ENCODE peak calls at places on chromosomes 1 and 21, in eight cellular contexts. One of them, this sample, is unnamed.

GRCh38 chr1:45890078-45890477 is 86.7 kb downstream of the MAST2 start:
- DNase-seq in psoas muscle: no peak
- DNase-seq in HCT116: no peak
- DNase-seq in endothelial cell: no peak
- DNase-seq in mammary epithelial cell: no peak
- DNase-seq in neural crest cell: no peak
- DNase-seq in heart left ventricle: no peak
- DNase-seq in glutamatergic neuron: no peak
- DNase-seq in this sample: no peak

GRCh38 chr1:17979815-17980214 is 127.8 kb upstream of the IGSF21 start:
- DNase-seq in mammary epithelial cell: no peak
- DNase-seq in glutamatergic neuron: no peak
- DNase-seq in neural crest cell: no peak
- DNase-seq in HCT116: no peak
- DNase-seq in endothelial cell: no peak
- DNase-seq in psoas muscle: no peak
- DNase-seq in heart left ventricle: no peak
- DNase-seq in this sample: no peak

GRCh38 chr1:67732750-67733151 is 47.8 kb downstream of the GADD45A start:
- DNase-seq in heart left ventricle: peak; percentile 68
- DNase-seq in endothelial cell: no peak
- DNase-seq in psoas muscle: no peak
- DNase-seq in neural crest cell: no peak
- DNase-seq in HCT116: no peak
- DNase-seq in glutamatergic neuron: no peak
- DNase-seq in mammary epithelial cell: no peak
- DNase-seq in this sample: no peak

GRCh38 chr1:208421511-208421910 is 177.3 kb upstream of the PLXNA2 start:
- DNase-seq in endothelial cell: no peak
- DNase-seq in psoas muscle: no peak
- DNase-seq in HCT116: no peak
- DNase-seq in glutamatergic neuron: no peak
- DNase-seq in mammary epithelial cell: no peak
- DNase-seq in heart left ventricle: no peak
- DNase-seq in neural crest cell: no peak
- DNase-seq in this sample: no peak

GRCh38 chr1:8415526-8416278 is 97.8 kb downstream of the SLC45A1 start:
- DNase-seq in glutamatergic neuron: no peak
- DNase-seq in psoas muscle: no peak
- DNase-seq in heart left ventricle: no peak
- DNase-seq in mammary epithelial cell: no peak
- DNase-seq in endothelial cell: no peak
- DNase-seq in neural crest cell: no peak
- DNase-seq in HCT116: no peak
- DNase-seq in this sample: no peak

GRCh38 chr1:162055062-162055461 is 14.4 kb upstream of the NOS1AP start:
- DNase-seq in heart left ventricle: no peak
- DNase-seq in glutamatergic neuron: no peak
- DNase-seq in psoas muscle: no peak
- DNase-seq in mammary epithelial cell: peak; percentile 91
- DNase-seq in neural crest cell: no peak
- DNase-seq in endothelial cell: no peak
- DNase-seq in HCT116: peak; percentile 66
- DNase-seq in this sample: no peak

GRCh38 chr1:83058327-83058726 is 940.6 kb downstream of the TTLL7 start:
- DNase-seq in HCT116: no peak
- DNase-seq in heart left ventricle: no peak
- DNase-seq in mammary epithelial cell: no peak
- DNase-seq in glutamatergic neuron: no peak
- DNase-seq in psoas muscle: no peak
- DNase-seq in endothelial cell: no peak
- DNase-seq in neural crest cell: no peak
- DNase-seq in this sample: no peak

GRCh38 chr1:107138166-107138565 is 2.7 kb upstream of the NTNG1 start:
- DNase-seq in psoas muscle: no peak
- DNase-seq in neural crest cell: no peak
- DNase-seq in glutamatergic neuron: no peak
- DNase-seq in endothelial cell: no peak
- DNase-seq in HCT116: no peak
- DNase-seq in mammary epithelial cell: peak; percentile 9
- DNase-seq in heart left ventricle: no peak
- DNase-seq in this sample: no peak

GRCh38 chr1:211737115-211738035 is 62.0 kb upstream of the NEK2 start:
- DNase-seq in neural crest cell: no peak
- DNase-seq in glutamatergic neuron: no peak
- DNase-seq in psoas muscle: no peak
- DNase-seq in HCT116: no peak
- DNase-seq in mammary epithelial cell: no peak
- DNase-seq in heart left ventricle: no peak
- DNase-seq in endothelial cell: no peak
- DNase-seq in this sample: no peak

GRCh38 chr1:18929686-18930085 is 26.8 kb downstream of the IFFO2 start:
- DNase-seq in heart left ventricle: no peak
- DNase-seq in neural crest cell: no peak
- DNase-seq in HCT116: no peak
- DNase-seq in psoas muscle: no peak
- DNase-seq in mammary epithelial cell: no peak
- DNase-seq in endothelial cell: no peak
- DNase-seq in glutamatergic neuron: no peak
- DNase-seq in this sample: no peak

GRCh38 chr1:8947127-8947691 is 1.5 kb downstream of the CA6 start:
- DNase-seq in endothelial cell: peak; percentile 46
- DNase-seq in heart left ventricle: no peak
- DNase-seq in HCT116: no peak
- DNase-seq in neural crest cell: peak; percentile 22
- DNase-seq in mammary epithelial cell: no peak
- DNase-seq in glutamatergic neuron: no peak
- DNase-seq in psoas muscle: no peak
- DNase-seq in this sample: no peak

GRCh38 chr1:228144213-228145049 is 4.4 kb downstream of the GUK1 start:
- DNase-seq in neural crest cell: no peak
- DNase-seq in mammary epithelial cell: no peak
- DNase-seq in endothelial cell: no peak
- DNase-seq in heart left ventricle: no peak
- DNase-seq in glutamatergic neuron: no peak
- DNase-seq in psoas muscle: no peak
- DNase-seq in HCT116: no peak
- DNase-seq in this sample: no peak

GRCh38 chr21:29104239-29104708 is 26.2 kb upstream of the MAP3K7CL start:
- DNase-seq in HCT116: no peak
- DNase-seq in mammary epithelial cell: no peak
- DNase-seq in glutamatergic neuron: no peak
- DNase-seq in endothelial cell: no peak
- DNase-seq in heart left ventricle: no peak
- DNase-seq in neural crest cell: no peak
- DNase-seq in psoas muscle: no peak
- DNase-seq in this sample: no peak

GRCh38 chr1:219507432-219507831 is 105.5 kb downstream of the ZC3H11B start:
- DNase-seq in HCT116: no peak
- DNase-seq in glutamatergic neuron: no peak
- DNase-seq in mammary epithelial cell: no peak
- DNase-seq in endothelial cell: no peak
- DNase-seq in heart left ventricle: no peak
- DNase-seq in neural crest cell: no peak
- DNase-seq in psoas muscle: no peak
- DNase-seq in this sample: no peak

GRCh38 chr1:31704261-31705079 is 653 bp upstream of the COL16A1 start:
- DNase-seq in psoas muscle: peak; percentile 34
- DNase-seq in glutamatergic neuron: no peak
- DNase-seq in endothelial cell: no peak
- DNase-seq in neural crest cell: no peak
- DNase-seq in heart left ventricle: no peak
- DNase-seq in HCT116: no peak
- DNase-seq in mammary epithelial cell: peak; percentile 40
- DNase-seq in this sample: no peak

GRCh38 chr1:63966016-63966415 is 192.2 kb downstream of the ROR1 start:
- DNase-seq in glutamatergic neuron: peak; percentile 34
- DNase-seq in heart left ventricle: no peak
- DNase-seq in neural crest cell: no peak
- DNase-seq in HCT116: no peak
- DNase-seq in mammary epithelial cell: no peak
- DNase-seq in endothelial cell: no peak
- DNase-seq in psoas muscle: no peak
- DNase-seq in this sample: no peak

GRCh38 chr1:63955746-63956145 is 181.9 kb downstream of the ROR1 start:
- DNase-seq in endothelial cell: no peak
- DNase-seq in neural crest cell: no peak
- DNase-seq in psoas muscle: no peak
- DNase-seq in heart left ventricle: no peak
- DNase-seq in glutamatergic neuron: no peak
- DNase-seq in HCT116: no peak
- DNase-seq in mammary epithelial cell: peak; percentile 12
- DNase-seq in this sample: no peak

GRCh38 chr1:63958556-63958955 is 184.7 kb downstream of the ROR1 start:
- DNase-seq in heart left ventricle: no peak
- DNase-seq in endothelial cell: no peak
- DNase-seq in psoas muscle: no peak
- DNase-seq in HCT116: no peak
- DNase-seq in neural crest cell: no peak
- DNase-seq in glutamatergic neuron: no peak
- DNase-seq in mammary epithelial cell: no peak
- DNase-seq in this sample: no peak

DNA sequence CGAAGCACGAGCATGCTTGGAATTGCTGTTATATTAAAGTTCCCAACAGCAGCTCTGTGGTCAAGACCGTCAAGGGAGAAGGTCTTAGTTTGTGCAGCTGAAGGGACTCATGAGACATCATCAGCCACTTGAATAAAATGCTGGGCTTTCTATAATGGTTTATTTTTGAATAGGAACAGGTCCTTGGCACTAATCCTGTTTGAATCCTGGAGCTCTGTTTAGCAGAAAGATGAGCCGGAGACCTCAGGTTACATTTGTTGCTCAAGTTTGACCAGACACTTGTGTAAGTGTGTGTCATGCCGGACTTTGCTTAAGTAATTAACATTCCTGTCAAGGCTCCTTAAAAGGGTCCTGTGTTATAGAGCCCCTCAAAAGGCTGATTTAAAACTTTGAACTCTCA is 186.5 kb downstream of the ROR1 start:
- DNase-seq in heart left ventricle: no peak
- DNase-seq in HCT116: no peak
- DNase-seq in glutamatergic neuron: no peak
- DNase-seq in mammary epithelial cell: no peak
- DNase-seq in psoas muscle: no peak
- DNase-seq in neural crest cell: no peak
- DNase-seq in endothelial cell: no peak
- DNase-seq in this sample: no peak
- TF ChIP-seq CTCF in heart left ventricle: no peak
- TF ChIP-seq CTCF in HCT116: no peak
- TF ChIP-seq CTCF in glutamatergic neuron: no peak
- TF ChIP-seq CTCF in mammary epithelial cell: no peak
- TF ChIP-seq CTCF in psoas muscle: no peak
- TF ChIP-seq CTCF in neural crest cell: no peak
- TF ChIP-seq CTCF in endothelial cell: no peak
- TF ChIP-seq CTCF in this sample: no peak

DNA sequence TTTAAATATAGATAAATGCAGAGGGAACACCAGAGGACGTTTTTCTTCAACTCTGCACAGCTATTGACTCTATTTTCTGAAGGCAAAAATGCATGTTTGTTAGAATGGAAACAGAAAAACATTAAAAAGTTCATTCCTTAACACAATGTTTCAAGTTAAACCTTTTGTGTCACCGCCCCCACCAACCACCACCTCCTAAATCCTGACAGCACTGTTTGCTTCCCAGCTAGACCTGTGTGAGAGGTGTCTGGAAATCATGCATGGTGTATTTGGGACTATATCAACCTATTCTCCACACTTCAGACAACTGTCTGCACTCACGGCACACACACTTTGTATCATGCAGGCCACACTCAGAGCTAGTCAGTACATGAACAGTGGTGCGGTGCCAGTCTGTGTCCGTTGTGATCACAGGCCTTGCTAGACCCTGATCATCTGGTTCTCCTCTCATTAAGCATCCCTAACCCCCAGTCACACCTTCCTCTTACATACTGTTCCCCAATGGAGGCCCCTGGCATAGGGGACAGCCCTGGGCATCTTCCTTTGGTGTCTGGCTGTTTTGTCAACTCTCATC is 123.8 kb downstream of the ZZZ3 start:
- DNase-seq in endothelial cell: no peak
- DNase-seq in psoas muscle: no peak
- DNase-seq in heart left ventricle: no peak
- DNase-seq in HCT116: no peak
- DNase-seq in neural crest cell: no peak
- DNase-seq in mammary epithelial cell: no peak
- DNase-seq in glutamatergic neuron: no peak
- DNase-seq in this sample: no peak
- TF ChIP-seq CTCF in endothelial cell: no peak
- TF ChIP-seq CTCF in psoas muscle: no peak
- TF ChIP-seq CTCF in heart left ventricle: no peak
- TF ChIP-seq CTCF in HCT116: no peak
- TF ChIP-seq CTCF in neural crest cell: no peak
- TF ChIP-seq CTCF in mammary epithelial cell: no peak
- TF ChIP-seq CTCF in glutamatergic neuron: no peak
- TF ChIP-seq CTCF in this sample: no peak

GRCh38 chr1:53653200-53653575 is 85.8 kb downstream of the GLIS1 start:
- DNase-seq in glutamatergic neuron: no peak
- DNase-seq in heart left ventricle: no peak
- DNase-seq in neural crest cell: no peak
- DNase-seq in mammary epithelial cell: no peak
- DNase-seq in psoas muscle: no peak
- DNase-seq in endothelial cell: no peak
- DNase-seq in HCT116: no peak
- DNase-seq in this sample: no peak

GRCh38 chr1:53656062-53656915 is 82.7 kb downstream of the GLIS1 start:
- DNase-seq in endothelial cell: no peak
- DNase-seq in mammary epithelial cell: peak; percentile 17
- DNase-seq in neural crest cell: no peak
- DNase-seq in psoas muscle: no peak
- DNase-seq in glutamatergic neuron: no peak
- DNase-seq in HCT116: no peak
- DNase-seq in heart left ventricle: no peak
- DNase-seq in this sample: no peak

GRCh38 chr1:53652441-53653199 is 86.3 kb downstream of the GLIS1 start:
- DNase-seq in mammary epithelial cell: no peak
- DNase-seq in psoas muscle: no peak
- DNase-seq in glutamatergic neuron: no peak
- DNase-seq in endothelial cell: no peak
- DNase-seq in heart left ventricle: no peak
- DNase-seq in neural crest cell: no peak
- DNase-seq in HCT116: no peak
- DNase-seq in this sample: no peak

GRCh38 chr1:53653631-53654030 is 85.3 kb downstream of the GLIS1 start:
- DNase-seq in neural crest cell: no peak
- DNase-seq in HCT116: no peak
- DNase-seq in endothelial cell: no peak
- DNase-seq in mammary epithelial cell: no peak
- DNase-seq in psoas muscle: no peak
- DNase-seq in heart left ventricle: no peak
- DNase-seq in glutamatergic neuron: no peak
- DNase-seq in this sample: no peak

GRCh38 chr1:53654216-53655210 is 84.5 kb downstream of the GLIS1 start:
- DNase-seq in endothelial cell: no peak
- DNase-seq in psoas muscle: no peak
- DNase-seq in HCT116: no peak
- DNase-seq in neural crest cell: no peak
- DNase-seq in mammary epithelial cell: no peak
- DNase-seq in heart left ventricle: no peak
- DNase-seq in glutamatergic neuron: no peak
- DNase-seq in this sample: no peak
- TF ChIP-seq CTCF in endothelial cell: no peak
- TF ChIP-seq CTCF in psoas muscle: no peak
- TF ChIP-seq CTCF in HCT116: no peak
- TF ChIP-seq CTCF in neural crest cell: no peak
- TF ChIP-seq CTCF in mammary epithelial cell: no peak
- TF ChIP-seq CTCF in heart left ventricle: no peak
- TF ChIP-seq CTCF in glutamatergic neuron: no peak
- TF ChIP-seq CTCF in this sample: no peak

GRCh38 chr1:23798662-23799142 is 1.9 kb downstream of the GALE start:
- DNase-seq in endothelial cell: peak; percentile 31
- DNase-seq in psoas muscle: no peak
- DNase-seq in neural crest cell: no peak
- DNase-seq in mammary epithelial cell: no peak
- DNase-seq in glutamatergic neuron: no peak
- DNase-seq in HCT116: no peak
- DNase-seq in heart left ventricle: no peak
- DNase-seq in this sample: no peak
- TF ChIP-seq CTCF in endothelial cell: no peak
- TF ChIP-seq CTCF in psoas muscle: no peak
- TF ChIP-seq CTCF in neural crest cell: peak; percentile 18
- TF ChIP-seq CTCF in mammary epithelial cell: no peak
- TF ChIP-seq CTCF in glutamatergic neuron: no peak
- TF ChIP-seq CTCF in HCT116: peak; percentile 34
- TF ChIP-seq CTCF in heart left ventricle: no peak
- TF ChIP-seq CTCF in this sample: no peak